ENCODE peak calls at places on chromosomes 2 and 18, in seven cellular contexts. Z is Daoy; W is cardiac fibroblast; L is astrocyte of the spinal cord; U is nucleus accumbens; T is GOT3; F is CD8-positive, alpha-beta memory T cell. R is an unnamed sample.

GRCh38 chr2:149901231-149901859 is 313.8 kb upstream of the MMADHC start:
- DNase-seq in Z (no peak), W (peak; percentile 23), L (no peak), U (no peak), T (no peak), F (no peak), R (no peak)

GRCh38 chr18:6775702-6776101 is 46.2 kb downstream of the ARHGAP28 start:
- DNase-seq in Z (no peak), W (no peak), L (no peak), U (no peak), T (no peak), F (no peak), R (no peak)

GRCh38 chr2:28359222-28360065 is 33.2 kb upstream of the FOSL2 start:
- DNase-seq in Z (peak; percentile 88), W (peak; percentile 68), L (peak; percentile 85), U (no peak), T (no peak), F (peak; percentile 70), R (peak; percentile 93)

GRCh38 chr2:240151477-240152031 is 11.1 kb upstream of the OTOS start:
- DNase-seq in Z (no peak), W (no peak), L (no peak), U (no peak), T (no peak), F (no peak), R (no peak)

GRCh38 chr2:42195559-42195958 is 26.4 kb downstream of the EML4 start:
- DNase-seq in Z (no peak), W (peak; percentile 58), L (peak; percentile 35), U (no peak), T (no peak), F (no peak), R (no peak)

GRCh38 chr18:27130029-27130428 is 55.1 kb downstream of the CHST9 start:
- DNase-seq in Z (no peak), W (no peak), L (no peak), U (no peak), T (no peak), F (no peak), R (no peak)

GRCh38 chr2:44186800-44187199 is 18.1 kb downstream of the PPM1B start:
- DNase-seq in Z (no peak), W (no peak), L (no peak), U (no peak), T (no peak), F (no peak), R (no peak)

GRCh38 chr2:15363142-15363541 is 198.0 kb downstream of the NBAS start:
- DNase-seq in Z (peak; percentile 12), W (peak; percentile 57), L (peak; percentile 25), U (no peak), T (no peak), F (no peak), R (peak; percentile 5)

GRCh38 chr2:14743883-14744282 is 111.4 kb downstream of the LRATD1 start:
- DNase-seq in Z (no peak), W (no peak), L (no peak), U (no peak), T (no peak), F (no peak), R (peak; percentile 44)

GRCh38 chr2:37300578-37300977 is 24.1 kb downstream of the PRKD3 start:
- DNase-seq in Z (no peak), W (peak; percentile 27), L (no peak), U (no peak), T (no peak), F (no peak), R (no peak)

GRCh38 chr2:75896779-75897366 is 186.2 kb upstream of the GCFC2 start:
- DNase-seq in Z (peak; percentile 33), W (no peak), L (no peak), U (no peak), T (no peak), F (no peak), R (no peak)

GRCh38 chr2:49943944-49944803 is 789.9 kb upstream of the FSHR start:
- DNase-seq in Z (no peak), W (no peak), L (no peak), U (no peak), T (no peak), F (no peak), R (peak; percentile 31)

GRCh38 chr2:95149397-95149984 is 10.2 kb downstream of the ZNF514 start:
- DNase-seq in Z (no peak), W (peak; percentile 12), L (no peak), U (no peak), T (no peak), F (no peak), R (no peak)

GRCh38 chr2:25286723-25287483 is 54.8 kb downstream of the DNMT3A start:
- DNase-seq in Z (no peak), W (no peak), L (no peak), U (no peak), T (no peak), F (no peak), R (no peak)

GRCh38 chr2:159073256-159073655 is 104.8 kb downstream of the TANC1 start:
- DNase-seq in Z (peak; percentile 63), W (peak; percentile 70), L (peak; percentile 68), U (no peak), T (no peak), F (no peak), R (no peak)

GRCh38 chr2:219560893-219561178 is 10.5 kb downstream of the OBSL1 start:
- DNase-seq in Z (no peak), W (no peak), L (no peak), U (no peak), T (no peak), F (no peak), R (no peak)

GRCh38 chr2:125398738-125399473 is 1257.1 kb upstream of the GYPC start:
- DNase-seq in Z (no peak), W (no peak), L (no peak), U (no peak), T (no peak), F (no peak), R (no peak)

GRCh38 chr2:96090527-96090926 is 25.8 kb downstream of the ADRA2B start:
- DNase-seq in Z (no peak), W (no peak), L (no peak), U (no peak), T (no peak), F (no peak), R (no peak)

GRCh38 chr2:161103451-161103831 is 56.8 kb upstream of the TANK start:
- DNase-seq in Z (no peak), W (no peak), L (no peak), U (no peak), T (no peak), F (no peak), R (no peak)

GRCh38 chr2:58633576-58634365 is 392.6 kb upstream of the FANCL start:
- DNase-seq in Z (peak; percentile 14), W (peak; percentile 69), L (peak; percentile 55), U (no peak), T (no peak), F (no peak), R (peak; percentile 81)

GRCh38 chr2:59726226-59726800 is 827.1 kb downstream of the BCL11A start:
- DNase-seq in Z (no peak), W (no peak), L (no peak), U (no peak), T (no peak), F (no peak), R (no peak)

GRCh38 chr18:78984941-78985784 is 5.5 kb downstream of the SALL3 start:
- DNase-seq in Z (peak; percentile 58), W (peak; percentile 25), L (peak; percentile 46), U (no peak), T (no peak), F (no peak), R (no peak)

GRCh38 chr2:142682528-142682927 is 194.9 kb upstream of the KYNU start:
- DNase-seq in Z (no peak), W (peak; percentile 72), L (peak; percentile 40), U (no peak), T (no peak), F (no peak), R (no peak)

GRCh38 chr2:240523451-240524281 is 34.1 kb downstream of the ANKMY1 start:
- DNase-seq in Z (no peak), W (no peak), L (no peak), U (no peak), T (no peak), F (no peak), R (no peak)

GRCh38 chr18:59516356-59517155 is 157.5 kb upstream of the LMAN1 start:
- DNase-seq in Z (peak; percentile 87), W (peak; percentile 68), L (peak; percentile 38), U (no peak), T (no peak), F (no peak), R (peak; percentile 32)

GRCh38 chr2:144032566-144032965 is 487.4 kb downstream of the ZEB2 start:
- DNase-seq in Z (no peak), W (peak; percentile 27), L (peak; percentile 4), U (no peak), T (no peak), F (no peak), R (no peak)

GRCh38 chr18:39647627-39648502 is 2082.3 kb upstream of the CELF4 start:
- DNase-seq in Z (no peak), W (peak; percentile 84), L (peak; percentile 95), U (no peak), T (no peak), F (no peak), R (peak; percentile 57)

GRCh38 chr2:11669454-11670291 is at the start of gene NTSR2:
- DNase-seq in Z (peak; percentile 78), W (peak; percentile 45), L (peak; percentile 60), U (peak; percentile 56), T (no peak), F (no peak), R (no peak)

GRCh38 chr18:74609535-74609934 is 11.9 kb downstream of the ZNF407 start:
- DNase-seq in Z (peak; percentile 60), W (peak; percentile 80), L (peak; percentile 53), U (no peak), T (no peak), F (no peak), R (no peak)

GRCh38 chr2:234961784-234962183 is 10.0 kb downstream of the SH3BP4 start:
- DNase-seq in Z (no peak), W (no peak), L (no peak), U (no peak), T (no peak), F (no peak), R (no peak)